ENCODE peak calls at places on chromosomes 2 and 18, in ten cellular contexts. One of them, this sample, is unnamed.

GRCh38 chr2:46847726-46848421 is 67.7 kb downstream of the MCFD2 start:
- DNase-seq in left lung: peak
- DNase-seq in glomerular endothelial cell: no peak
- DNase-seq in WTC11: no peak
- DNase-seq in tibial nerve: no peak
- DNase-seq in foreskin fibroblast: peak
- DNase-seq in stimulated activated CD8-positive, alpha-beta memory T cell treated with anti-CD3 and anti-CD28 coated beads, Interleukin-2, amount 100 ng/mL, for 48 hours: no peak
- DNase-seq in stimulated activated CD4-positive, alpha-beta T cell treated with anti-CD3 and anti-CD28 coated beads, TNF-alpha, amount 100 ng/mL, for 1 hour: no peak
- DNase-seq in Right ventricle myocardium inferior: no peak
- DNase-seq in Calu3: no peak
- DNase-seq in this sample: no peak

GRCh38 chr18:36610716-36611115 is 218.1 kb downstream of the TPGS2 start:
- DNase-seq in left lung: no peak
- DNase-seq in glomerular endothelial cell: no peak
- DNase-seq in WTC11: no peak
- DNase-seq in tibial nerve: no peak
- DNase-seq in foreskin fibroblast: no peak
- DNase-seq in stimulated activated CD8-positive, alpha-beta memory T cell treated with anti-CD3 and anti-CD28 coated beads, Interleukin-2, amount 100 ng/mL, for 48 hours: no peak
- DNase-seq in stimulated activated CD4-positive, alpha-beta T cell treated with anti-CD3 and anti-CD28 coated beads, TNF-alpha, amount 100 ng/mL, for 1 hour: no peak
- DNase-seq in Right ventricle myocardium inferior: no peak
- DNase-seq in Calu3: no peak
- DNase-seq in this sample: no peak

GRCh38 chr2:137828624-137829023 is 135.6 kb upstream of the HNMT start:
- DNase-seq in left lung: no peak
- DNase-seq in glomerular endothelial cell: no peak
- DNase-seq in WTC11: no peak
- DNase-seq in tibial nerve: no peak
- DNase-seq in foreskin fibroblast: no peak
- DNase-seq in stimulated activated CD8-positive, alpha-beta memory T cell treated with anti-CD3 and anti-CD28 coated beads, Interleukin-2, amount 100 ng/mL, for 48 hours: no peak
- DNase-seq in stimulated activated CD4-positive, alpha-beta T cell treated with anti-CD3 and anti-CD28 coated beads, TNF-alpha, amount 100 ng/mL, for 1 hour: no peak
- DNase-seq in Right ventricle myocardium inferior: no peak
- DNase-seq in Calu3: no peak
- DNase-seq in this sample: no peak

GRCh38 chr2:150466770-150467640 is 20.5 kb downstream of the RND3 start:
- DNase-seq in left lung: no peak
- DNase-seq in glomerular endothelial cell: no peak
- DNase-seq in WTC11: no peak
- DNase-seq in tibial nerve: no peak
- DNase-seq in foreskin fibroblast: peak
- DNase-seq in stimulated activated CD8-positive, alpha-beta memory T cell treated with anti-CD3 and anti-CD28 coated beads, Interleukin-2, amount 100 ng/mL, for 48 hours: no peak
- DNase-seq in stimulated activated CD4-positive, alpha-beta T cell treated with anti-CD3 and anti-CD28 coated beads, TNF-alpha, amount 100 ng/mL, for 1 hour: no peak
- DNase-seq in Right ventricle myocardium inferior: no peak
- DNase-seq in Calu3: no peak
- DNase-seq in this sample: no peak

GRCh38 chr2:214830794-214831346 is 21.4 kb upstream of the BARD1 start:
- DNase-seq in left lung: no peak
- DNase-seq in glomerular endothelial cell: no peak
- DNase-seq in WTC11: no peak
- DNase-seq in tibial nerve: no peak
- DNase-seq in foreskin fibroblast: no peak
- DNase-seq in stimulated activated CD8-positive, alpha-beta memory T cell treated with anti-CD3 and anti-CD28 coated beads, Interleukin-2, amount 100 ng/mL, for 48 hours: no peak
- DNase-seq in stimulated activated CD4-positive, alpha-beta T cell treated with anti-CD3 and anti-CD28 coated beads, TNF-alpha, amount 100 ng/mL, for 1 hour: no peak
- DNase-seq in Right ventricle myocardium inferior: no peak
- DNase-seq in Calu3: no peak
- DNase-seq in this sample: no peak

GRCh38 chr2:54331095-54331835 is 75.2 kb upstream of the TSPYL6 start:
- DNase-seq in left lung: no peak
- DNase-seq in glomerular endothelial cell: no peak
- DNase-seq in WTC11: no peak
- DNase-seq in tibial nerve: no peak
- DNase-seq in foreskin fibroblast: no peak
- DNase-seq in stimulated activated CD8-positive, alpha-beta memory T cell treated with anti-CD3 and anti-CD28 coated beads, Interleukin-2, amount 100 ng/mL, for 48 hours: no peak
- DNase-seq in stimulated activated CD4-positive, alpha-beta T cell treated with anti-CD3 and anti-CD28 coated beads, TNF-alpha, amount 100 ng/mL, for 1 hour: no peak
- DNase-seq in Right ventricle myocardium inferior: no peak
- DNase-seq in Calu3: no peak
- DNase-seq in this sample: no peak

GRCh38 chr2:149184994-149185393 is 145.4 kb upstream of the LYPD6 start:
- DNase-seq in left lung: no peak
- DNase-seq in glomerular endothelial cell: no peak
- DNase-seq in WTC11: no peak
- DNase-seq in tibial nerve: peak
- DNase-seq in foreskin fibroblast: no peak
- DNase-seq in stimulated activated CD8-positive, alpha-beta memory T cell treated with anti-CD3 and anti-CD28 coated beads, Interleukin-2, amount 100 ng/mL, for 48 hours: no peak
- DNase-seq in stimulated activated CD4-positive, alpha-beta T cell treated with anti-CD3 and anti-CD28 coated beads, TNF-alpha, amount 100 ng/mL, for 1 hour: no peak
- DNase-seq in Right ventricle myocardium inferior: peak
- DNase-seq in Calu3: no peak
- DNase-seq in this sample: no peak

GRCh38 chr2:215423234-215423633 is 12.6 kb downstream of the FN1 start:
- DNase-seq in left lung: no peak
- DNase-seq in glomerular endothelial cell: no peak
- DNase-seq in WTC11: no peak
- DNase-seq in tibial nerve: no peak
- DNase-seq in foreskin fibroblast: no peak
- DNase-seq in stimulated activated CD8-positive, alpha-beta memory T cell treated with anti-CD3 and anti-CD28 coated beads, Interleukin-2, amount 100 ng/mL, for 48 hours: no peak
- DNase-seq in stimulated activated CD4-positive, alpha-beta T cell treated with anti-CD3 and anti-CD28 coated beads, TNF-alpha, amount 100 ng/mL, for 1 hour: no peak
- DNase-seq in Right ventricle myocardium inferior: no peak
- DNase-seq in Calu3: no peak
- DNase-seq in this sample: no peak

GRCh38 chr2:209191139-209191538 is 232.7 kb upstream of the MAP2 start:
- DNase-seq in left lung: no peak
- DNase-seq in glomerular endothelial cell: no peak
- DNase-seq in WTC11: no peak
- DNase-seq in tibial nerve: no peak
- DNase-seq in foreskin fibroblast: no peak
- DNase-seq in stimulated activated CD8-positive, alpha-beta memory T cell treated with anti-CD3 and anti-CD28 coated beads, Interleukin-2, amount 100 ng/mL, for 48 hours: no peak
- DNase-seq in stimulated activated CD4-positive, alpha-beta T cell treated with anti-CD3 and anti-CD28 coated beads, TNF-alpha, amount 100 ng/mL, for 1 hour: no peak
- DNase-seq in Right ventricle myocardium inferior: no peak
- DNase-seq in Calu3: no peak
- DNase-seq in this sample: no peak

GRCh38 chr2:134207589-134208209 is 46.2 kb upstream of the MGAT5 start:
- DNase-seq in left lung: no peak
- DNase-seq in glomerular endothelial cell: no peak
- DNase-seq in WTC11: peak
- DNase-seq in tibial nerve: peak
- DNase-seq in foreskin fibroblast: no peak
- DNase-seq in stimulated activated CD8-positive, alpha-beta memory T cell treated with anti-CD3 and anti-CD28 coated beads, Interleukin-2, amount 100 ng/mL, for 48 hours: peak
- DNase-seq in stimulated activated CD4-positive, alpha-beta T cell treated with anti-CD3 and anti-CD28 coated beads, TNF-alpha, amount 100 ng/mL, for 1 hour: peak
- DNase-seq in Right ventricle myocardium inferior: no peak
- DNase-seq in Calu3: peak
- DNase-seq in this sample: no peak

GRCh38 chr2:176110975-176111663 is 4.0 kb downstream of the HOXD11 start:
- DNase-seq in left lung: no peak
- DNase-seq in glomerular endothelial cell: no peak
- DNase-seq in WTC11: peak
- DNase-seq in tibial nerve: peak
- DNase-seq in foreskin fibroblast: no peak
- DNase-seq in stimulated activated CD8-positive, alpha-beta memory T cell treated with anti-CD3 and anti-CD28 coated beads, Interleukin-2, amount 100 ng/mL, for 48 hours: no peak
- DNase-seq in stimulated activated CD4-positive, alpha-beta T cell treated with anti-CD3 and anti-CD28 coated beads, TNF-alpha, amount 100 ng/mL, for 1 hour: no peak
- DNase-seq in Right ventricle myocardium inferior: no peak
- DNase-seq in Calu3: no peak
- DNase-seq in this sample: no peak

This sample was measured in breast epithelium.